ENCODE peak calls at places on chromosomes 16 and 17, in four cellular contexts. K is mesenchymal stem cell, Q is K562, A is fibroblast of lung. V is an unnamed sample.
A peak's percentile ranks its signal among the peaks of the same experiment; 100 is the strongest.

GRCh38 chr16:89095401-89095974 is 1.8 kb downstream of the ACSF3 start:
- DNase-seq in K (no peak), Q (no peak), A (no peak), V (peak; percentile 86)

GRCh38 chr17:1058423-1059130 is 61.6 kb downstream of the TIMM22 start:
- DNase-seq in Q (peak; percentile 58), A (peak; percentile 14), K (peak; percentile 39), V (peak; percentile 94)

GRCh38 chr16:70778901-70779309 is 22.1 kb downstream of the VAC14 start:
- DNase-seq in A (peak; percentile 75), K (peak; percentile 83), Q (peak; percentile 29), V (peak; percentile 96)

GRCh38 chr17:36869856-36870617 is 67.2 kb upstream of the LHX1 start:
- DNase-seq in A (peak; percentile 23), Q (peak; percentile 54), K (peak; percentile 37), V (no peak)

GRCh38 chr17:78197147-78197830 is 10.1 kb downstream of the AFMID start:
- DNase-seq in K (no peak), A (no peak), Q (no peak), V (peak; percentile 19)

GRCh38 chr17:57519199-57519598 is 225.9 kb downstream of the CCDC182 start:
- DNase-seq in Q (no peak), K (peak; percentile 78), A (peak; percentile 72), V (no peak)

GRCh38 chr17:14935139-14935538 is 330.0 kb downstream of the PMP22 start:
- DNase-seq in Q (no peak), A (no peak), K (no peak), V (no peak)

GRCh38 chr16:75121949-75122568 is 5.5 kb upstream of the LDHD start:
- DNase-seq in K (no peak), A (no peak), Q (no peak), V (no peak)

GRCh38 chr16:89925596-89926079 is 2.5 kb downstream of the TUBB3 start:
- DNase-seq in A (no peak), K (peak; percentile 61), Q (no peak), V (peak; percentile 94)

GRCh38 chr16:70480127-70481105 is 26.0 kb downstream of the FCSK start:
- DNase-seq in A (no peak), Q (no peak), K (no peak), V (peak; percentile 83)

GRCh38 chr17:4433515-4434031 is at the start of gene SPNS3:
- DNase-seq in K (no peak), A (no peak), Q (no peak), V (no peak)

GRCh38 chr17:3738562-3739295 is 15.0 kb downstream of the HASPIN start:
- DNase-seq in Q (no peak), A (peak; percentile 37), K (no peak), V (peak; percentile 21)

GRCh38 chr17:57861737-57862409 is 12.0 kb upstream of the MRPS23 start:
- DNase-seq in A (peak; percentile 41), Q (no peak), K (peak; percentile 62), V (peak; percentile 94)

GRCh38 chr17:71802663-71803062 is 318.2 kb upstream of the SOX9 start:
- DNase-seq in A (no peak), K (no peak), Q (no peak), V (peak; percentile 27)

GRCh38 chr17:78820122-78820792 is 20.4 kb downstream of the USP36 start:
- DNase-seq in Q (no peak), K (no peak), A (no peak), V (no peak)

DNA sequence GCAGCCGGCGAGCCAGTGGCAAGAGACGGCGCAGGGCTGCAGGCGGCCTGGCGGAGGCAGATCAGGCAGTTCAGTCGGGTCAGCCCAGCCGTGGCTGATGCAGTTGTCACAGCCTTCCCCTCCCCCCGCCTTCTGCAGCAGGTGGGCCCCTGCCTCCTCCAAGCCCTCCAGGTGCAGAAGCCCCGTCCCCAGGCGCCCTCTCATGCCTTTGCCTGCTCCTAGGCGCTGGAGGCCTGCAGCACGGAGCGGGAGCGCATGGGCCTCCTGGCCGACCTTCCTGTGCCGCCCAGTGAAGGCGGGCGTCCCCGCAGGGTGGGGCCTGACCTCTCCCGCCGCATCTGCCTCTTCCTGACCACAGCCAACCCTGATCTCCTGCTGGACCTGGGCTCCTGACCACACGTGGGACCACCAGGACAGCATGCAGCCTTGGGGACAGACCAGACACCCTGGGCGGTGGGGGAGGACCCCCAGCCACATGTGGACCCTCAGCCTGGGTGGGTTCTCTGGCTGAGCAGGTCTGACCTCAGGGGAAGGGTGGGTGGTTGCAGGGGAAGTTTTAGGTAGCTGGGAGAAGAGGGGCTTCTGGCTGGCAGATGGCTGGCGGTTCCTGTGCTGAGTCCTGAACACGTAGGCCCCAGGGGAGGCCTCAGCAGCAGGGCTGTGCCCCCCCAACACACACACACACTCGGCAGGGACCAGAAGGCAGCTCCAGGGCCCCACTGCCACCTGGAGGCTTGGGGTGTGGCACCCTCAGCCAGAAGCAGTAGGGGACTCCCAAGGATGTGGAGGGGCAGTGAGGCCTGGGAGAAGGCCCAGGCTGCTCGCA is 3.1 kb upstream of the MRPS34 start:
- DNase-seq in Q (no peak), K (no peak), A (no peak), V (peak; percentile 85)
- H3K4me3 ChIP-seq in Q (no peak overlapping the region), K (no peak overlapping the region), A (no peak overlapping the region), V (no peak overlapping the region)

DNA sequence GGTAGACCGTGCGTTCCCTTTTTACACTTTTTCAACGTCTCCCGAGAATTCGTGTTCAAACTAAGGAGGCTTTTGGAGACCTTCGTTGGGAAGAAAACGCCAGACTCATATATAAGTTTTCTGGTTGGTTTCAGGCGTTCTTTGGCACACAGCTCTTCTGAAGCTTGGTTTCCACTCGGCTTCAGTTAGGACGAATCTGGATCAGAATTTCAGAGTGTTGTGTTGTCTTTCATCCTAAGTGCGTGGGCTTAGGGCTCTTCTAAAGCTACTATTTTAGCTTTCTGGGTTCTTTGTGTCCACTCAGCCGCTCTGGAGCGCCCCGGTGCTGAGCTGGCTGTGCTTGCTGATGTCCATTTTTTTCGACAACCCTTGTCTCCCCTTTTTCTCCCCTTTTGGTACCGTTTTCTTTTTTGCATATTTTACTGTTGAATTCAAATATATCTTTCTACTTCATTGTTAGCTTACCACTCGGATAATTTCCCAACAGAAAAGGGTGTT is 1.1 kb downstream of the SRRM2 start:
- DNase-seq in K (peak; percentile 41), A (peak; percentile 25), Q (no peak), V (peak; percentile 92)
- H3K36me3 ChIP-seq in K (peaks cover 28% of the 10 kb centered on the region), A (peaks cover 11% of the 10 kb centered on the region), Q (peaks cover 63% of the 10 kb centered on the region), V (peaks cover 19% of the 10 kb centered on the region)

GRCh38 chr17:18028114-18028513 is 10.9 kb downstream of the ATPAF2 start:
- DNase-seq in K (no peak), A (no peak), Q (no peak), V (no peak)

GRCh38 chr17:18026408-18026776 is 12.6 kb downstream of the ATPAF2 start:
- DNase-seq in K (peak; percentile 75), A (peak; percentile 79), Q (no peak), V (peak; percentile 88)

GRCh38 chr17:18027280-18027679 is 11.7 kb downstream of the ATPAF2 start:
- DNase-seq in Q (no peak), A (no peak), K (no peak), V (no peak)

GRCh38 chr17:18028684-18029540 is 10.1 kb downstream of the ATPAF2 start:
- DNase-seq in Q (no peak), K (no peak), A (no peak), V (no peak)

GRCh38 chr17:18025596-18026407 is 13.2 kb downstream of the ATPAF2 start:
- DNase-seq in Q (no peak), K (peak; percentile 78), A (peak; percentile 50), V (no peak)
- H3K4me2 ChIP-seq in Q (no peak overlapping the region), K (no peak overlapping the region), A (no peak overlapping the region), V (peak overlapping the region; percentile 59)

DNA sequence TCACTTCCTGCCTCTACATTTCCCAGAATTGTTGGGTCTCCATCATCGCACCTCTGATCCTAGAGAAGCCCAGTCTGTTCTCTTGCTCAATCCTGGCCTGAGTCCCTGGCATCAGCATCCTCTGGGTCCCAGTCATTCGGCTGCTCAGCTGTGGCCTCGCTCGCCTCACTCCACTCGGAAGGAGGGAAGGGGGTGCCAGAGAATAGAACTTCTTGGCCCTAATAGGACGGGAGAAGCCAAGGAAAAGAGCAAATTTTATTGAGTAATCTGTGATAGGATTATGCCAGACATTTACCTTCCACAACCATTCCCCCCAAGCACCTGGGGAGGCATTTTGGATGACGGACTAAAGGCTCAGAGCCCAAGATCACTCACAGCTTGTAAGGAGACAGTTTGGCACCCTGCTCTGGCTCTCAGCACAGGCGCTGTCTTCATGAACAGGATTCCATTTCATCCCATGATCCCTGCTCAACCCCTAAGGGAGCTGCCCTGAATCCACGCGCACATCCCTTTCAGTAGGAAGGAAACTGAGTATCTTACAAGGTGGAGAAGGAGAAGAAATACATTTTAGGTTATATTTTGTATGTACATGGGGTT is 492 bp upstream of the CLEC10A start:
- DNase-seq in K (no peak), Q (peak; percentile 2), A (no peak), V (no peak)
- H3K4me3 ChIP-seq in K (no peak overlapping the region), Q (no peak overlapping the region), A (no peak overlapping the region), V (no peak overlapping the region)

GRCh38 chr17:80146121-80147034 is 550 bp downstream of the EIF4A3 start:
- DNase-seq in A (peak; percentile 18), Q (peak; percentile 36), K (peak; percentile 45), V (peak; percentile 90)
- H3K36me3 ChIP-seq in A (peaks cover 13% of the 10 kb centered on the region), Q (peaks cover 43% of the 10 kb centered on the region), K (peaks cover 27% of the 10 kb centered on the region), V (peaks cover 32% of the 10 kb centered on the region)

GRCh38 chr16:307691-308312 is 24.8 kb downstream of the PDIA2 start:
- DNase-seq in K (no peak), A (no peak), Q (no peak), V (no peak)

GRCh38 chr16:309476-309875 is 26.5 kb downstream of the PDIA2 start:
- DNase-seq in K (no peak), A (no peak), Q (no peak), V (no peak)

GRCh38 chr16:305916-306315 is 23.0 kb downstream of the PDIA2 start:
- DNase-seq in K (no peak), Q (no peak), A (no peak), V (no peak)

GRCh38 chr16:303760-304505 is 21.0 kb downstream of the PDIA2 start:
- DNase-seq in A (no peak), Q (no peak), K (peak; percentile 22), V (peak; percentile 86)

GRCh38 chr16:306911-307370 is 24.0 kb downstream of the PDIA2 start:
- DNase-seq in Q (no peak), A (no peak), K (no peak), V (no peak)
- H3K4me2 ChIP-seq in Q (no peak overlapping the region), A (no peak overlapping the region), K (no peak overlapping the region), V (no peak overlapping the region)

DNA sequence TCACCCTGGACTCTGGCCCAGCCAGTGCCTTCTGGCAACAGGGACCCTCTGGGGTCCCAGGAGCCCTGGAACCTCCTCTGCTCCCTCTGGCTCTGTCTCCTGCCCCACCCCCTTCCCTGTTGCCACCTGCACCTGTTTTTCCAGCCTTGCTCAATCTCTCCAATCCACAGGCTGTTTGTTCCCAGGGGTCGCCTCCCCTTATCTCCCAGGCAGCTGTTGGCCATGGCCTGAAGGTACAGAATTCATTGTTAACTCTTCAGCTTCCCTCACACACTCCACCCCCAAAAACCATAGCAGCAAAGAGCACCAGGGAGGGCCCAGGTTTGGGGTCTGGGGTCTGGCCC is 39.3 kb upstream of the TOB1 start:
- DNase-seq in K (no peak), A (no peak), Q (no peak), V (no peak)
- H3K4me3 ChIP-seq in K (no peak overlapping the region), A (no peak overlapping the region), Q (no peak overlapping the region), V (no peak overlapping the region)